ENCODE peak calls at places on chromosomes 5 and 9, in ten cellular contexts. One of them, this sample, is unnamed.

GRCh38 chr5:118918232-118918631 is 70.1 kb downstream of the DTWD2 start:
- DNase-seq in ELF-1: no peak
- DNase-seq in H9: no peak
- DNase-seq in progenitor cell of endocrine pancreas: no peak
- DNase-seq in omental fat pad: no peak
- DNase-seq in RCC 7860: no peak
- DNase-seq in GM20000: no peak
- DNase-seq in NCI-H1105 treated with DMSO at 0.1 percent for 48 hours: no peak
- DNase-seq in nephron progenitor cell: no peak
- DNase-seq in posterior cingulate gyrus: no peak
- DNase-seq in this sample: no peak

GRCh38 chr5:160262665-160263064 is 33.4 kb downstream of the FABP6 start:
- DNase-seq in ELF-1: no peak
- DNase-seq in H9: no peak
- DNase-seq in progenitor cell of endocrine pancreas: no peak
- DNase-seq in omental fat pad: no peak
- DNase-seq in RCC 7860: no peak
- DNase-seq in GM20000: no peak
- DNase-seq in NCI-H1105 treated with DMSO at 0.1 percent for 48 hours: no peak
- DNase-seq in nephron progenitor cell: peak
- DNase-seq in posterior cingulate gyrus: no peak
- DNase-seq in this sample: no peak

GRCh38 chr5:73495772-73496346 is 2.4 kb upstream of the BTF3 start:
- DNase-seq in ELF-1: no peak
- DNase-seq in H9: no peak
- DNase-seq in progenitor cell of endocrine pancreas: no peak
- DNase-seq in omental fat pad: no peak
- DNase-seq in RCC 7860: no peak
- DNase-seq in GM20000: no peak
- DNase-seq in NCI-H1105 treated with DMSO at 0.1 percent for 48 hours: no peak
- DNase-seq in nephron progenitor cell: no peak
- DNase-seq in posterior cingulate gyrus: no peak
- DNase-seq in this sample: no peak

GRCh38 chr9:91727316-91727861 is 222.6 kb downstream of the ROR2 start:
- DNase-seq in ELF-1: peak
- DNase-seq in H9: peak
- DNase-seq in progenitor cell of endocrine pancreas: peak
- DNase-seq in omental fat pad: no peak
- DNase-seq in RCC 7860: peak
- DNase-seq in GM20000: peak
- DNase-seq in NCI-H1105 treated with DMSO at 0.1 percent for 48 hours: peak
- DNase-seq in nephron progenitor cell: peak
- DNase-seq in posterior cingulate gyrus: no peak
- DNase-seq in this sample: peak

GRCh38 chr5:173714551-173715428 is 98.3 kb upstream of the BOD1 start:
- DNase-seq in ELF-1: no peak
- DNase-seq in H9: no peak
- DNase-seq in progenitor cell of endocrine pancreas: no peak
- DNase-seq in omental fat pad: no peak
- DNase-seq in RCC 7860: peak
- DNase-seq in GM20000: no peak
- DNase-seq in NCI-H1105 treated with DMSO at 0.1 percent for 48 hours: no peak
- DNase-seq in nephron progenitor cell: no peak
- DNase-seq in posterior cingulate gyrus: no peak
- DNase-seq in this sample: no peak

GRCh38 chr9:114176601-114177295 is 21.4 kb downstream of the COL27A1 start:
- DNase-seq in ELF-1: peak
- DNase-seq in H9: no peak
- DNase-seq in progenitor cell of endocrine pancreas: no peak
- DNase-seq in omental fat pad: no peak
- DNase-seq in RCC 7860: no peak
- DNase-seq in GM20000: no peak
- DNase-seq in NCI-H1105 treated with DMSO at 0.1 percent for 48 hours: no peak
- DNase-seq in nephron progenitor cell: no peak
- DNase-seq in posterior cingulate gyrus: no peak
- DNase-seq in this sample: no peak

GRCh38 chr5:172904643-172905345 is 54.4 kb upstream of the RPL26L1 start:
- DNase-seq in ELF-1: peak
- DNase-seq in H9: peak
- DNase-seq in progenitor cell of endocrine pancreas: peak
- DNase-seq in omental fat pad: no peak
- DNase-seq in RCC 7860: peak
- DNase-seq in GM20000: no peak
- DNase-seq in NCI-H1105 treated with DMSO at 0.1 percent for 48 hours: no peak
- DNase-seq in nephron progenitor cell: no peak
- DNase-seq in posterior cingulate gyrus: no peak
- DNase-seq in this sample: peak

GRCh38 chr9:14433841-14434511 is 120.0 kb upstream of the NFIB start:
- DNase-seq in ELF-1: no peak
- DNase-seq in H9: no peak
- DNase-seq in progenitor cell of endocrine pancreas: no peak
- DNase-seq in omental fat pad: no peak
- DNase-seq in RCC 7860: peak
- DNase-seq in GM20000: no peak
- DNase-seq in NCI-H1105 treated with DMSO at 0.1 percent for 48 hours: peak
- DNase-seq in nephron progenitor cell: no peak
- DNase-seq in posterior cingulate gyrus: peak
- DNase-seq in this sample: no peak

GRCh38 chr9:3963266-3964019 is 336.4 kb downstream of the GLIS3 start:
- DNase-seq in ELF-1: no peak
- DNase-seq in H9: no peak
- DNase-seq in progenitor cell of endocrine pancreas: no peak
- DNase-seq in omental fat pad: peak
- DNase-seq in RCC 7860: peak
- DNase-seq in GM20000: no peak
- DNase-seq in NCI-H1105 treated with DMSO at 0.1 percent for 48 hours: no peak
- DNase-seq in nephron progenitor cell: no peak
- DNase-seq in posterior cingulate gyrus: no peak
- DNase-seq in this sample: no peak

GRCh38 chr9:96360976-96361375 is 22.5 kb downstream of the SLC35D2 start:
- DNase-seq in ELF-1: no peak
- DNase-seq in H9: no peak
- DNase-seq in progenitor cell of endocrine pancreas: no peak
- DNase-seq in omental fat pad: no peak
- DNase-seq in RCC 7860: no peak
- DNase-seq in GM20000: no peak
- DNase-seq in NCI-H1105 treated with DMSO at 0.1 percent for 48 hours: no peak
- DNase-seq in nephron progenitor cell: no peak
- DNase-seq in posterior cingulate gyrus: no peak
- DNase-seq in this sample: no peak

GRCh38 chr5:113487411-113487778 is 858 bp downstream of the MCC start:
- DNase-seq in ELF-1: peak
- DNase-seq in H9: peak
- DNase-seq in progenitor cell of endocrine pancreas: peak
- DNase-seq in omental fat pad: no peak
- DNase-seq in RCC 7860: no peak
- DNase-seq in GM20000: no peak
- DNase-seq in NCI-H1105 treated with DMSO at 0.1 percent for 48 hours: no peak
- DNase-seq in nephron progenitor cell: peak
- DNase-seq in posterior cingulate gyrus: no peak
- DNase-seq in this sample: no peak

GRCh38 chr9:655875-656274 is 185.6 kb upstream of the DMRT1 start:
- DNase-seq in ELF-1: peak
- DNase-seq in H9: no peak
- DNase-seq in progenitor cell of endocrine pancreas: no peak
- DNase-seq in omental fat pad: no peak
- DNase-seq in RCC 7860: no peak
- DNase-seq in GM20000: no peak
- DNase-seq in NCI-H1105 treated with DMSO at 0.1 percent for 48 hours: no peak
- DNase-seq in nephron progenitor cell: no peak
- DNase-seq in posterior cingulate gyrus: no peak
- DNase-seq in this sample: peak

GRCh38 chr5:150502106-150502505 is 5.8 kb upstream of the NDST1 start:
- DNase-seq in ELF-1: no peak
- DNase-seq in H9: no peak
- DNase-seq in progenitor cell of endocrine pancreas: no peak
- DNase-seq in omental fat pad: no peak
- DNase-seq in RCC 7860: peak
- DNase-seq in GM20000: no peak
- DNase-seq in NCI-H1105 treated with DMSO at 0.1 percent for 48 hours: no peak
- DNase-seq in nephron progenitor cell: no peak
- DNase-seq in posterior cingulate gyrus: no peak
- DNase-seq in this sample: no peak

GRCh38 chr5:39934830-39935229 is 510.1 kb upstream of the DAB2 start:
- DNase-seq in ELF-1: no peak
- DNase-seq in H9: no peak
- DNase-seq in progenitor cell of endocrine pancreas: no peak
- DNase-seq in omental fat pad: no peak
- DNase-seq in RCC 7860: no peak
- DNase-seq in GM20000: no peak
- DNase-seq in NCI-H1105 treated with DMSO at 0.1 percent for 48 hours: no peak
- DNase-seq in nephron progenitor cell: no peak
- DNase-seq in posterior cingulate gyrus: no peak
- DNase-seq in this sample: no peak

GRCh38 chr5:117455236-117456233 is 880.9 kb upstream of the SEMA6A start:
- DNase-seq in ELF-1: peak
- DNase-seq in H9: peak
- DNase-seq in progenitor cell of endocrine pancreas: peak
- DNase-seq in omental fat pad: no peak
- DNase-seq in RCC 7860: no peak
- DNase-seq in GM20000: peak
- DNase-seq in NCI-H1105 treated with DMSO at 0.1 percent for 48 hours: no peak
- DNase-seq in nephron progenitor cell: no peak
- DNase-seq in posterior cingulate gyrus: no peak
- DNase-seq in this sample: peak

GRCh38 chr5:122262107-122262506 is 49.9 kb upstream of the SNCAIP start:
- DNase-seq in ELF-1: no peak
- DNase-seq in H9: no peak
- DNase-seq in progenitor cell of endocrine pancreas: no peak
- DNase-seq in omental fat pad: no peak
- DNase-seq in RCC 7860: no peak
- DNase-seq in GM20000: no peak
- DNase-seq in NCI-H1105 treated with DMSO at 0.1 percent for 48 hours: no peak
- DNase-seq in nephron progenitor cell: no peak
- DNase-seq in posterior cingulate gyrus: no peak
- DNase-seq in this sample: no peak

GRCh38 chr9:93317495-93318094 is 133.7 kb downstream of the WNK2 start:
- DNase-seq in ELF-1: no peak
- DNase-seq in H9: peak
- DNase-seq in progenitor cell of endocrine pancreas: no peak
- DNase-seq in omental fat pad: no peak
- DNase-seq in RCC 7860: no peak
- DNase-seq in GM20000: no peak
- DNase-seq in NCI-H1105 treated with DMSO at 0.1 percent for 48 hours: no peak
- DNase-seq in nephron progenitor cell: no peak
- DNase-seq in posterior cingulate gyrus: no peak
- DNase-seq in this sample: no peak

GRCh38 chr9:94779101-94779500 is 52.6 kb downstream of the AOPEP start:
- DNase-seq in ELF-1: no peak
- DNase-seq in H9: no peak
- DNase-seq in progenitor cell of endocrine pancreas: no peak
- DNase-seq in omental fat pad: no peak
- DNase-seq in RCC 7860: no peak
- DNase-seq in GM20000: no peak
- DNase-seq in NCI-H1105 treated with DMSO at 0.1 percent for 48 hours: peak
- DNase-seq in nephron progenitor cell: no peak
- DNase-seq in posterior cingulate gyrus: no peak
- DNase-seq in this sample: no peak

GRCh38 chr5:138831703-138832102 is 43.4 kb downstream of the LRRTM2 start:
- DNase-seq in ELF-1: no peak
- DNase-seq in H9: no peak
- DNase-seq in progenitor cell of endocrine pancreas: no peak
- DNase-seq in omental fat pad: no peak
- DNase-seq in RCC 7860: no peak
- DNase-seq in GM20000: no peak
- DNase-seq in NCI-H1105 treated with DMSO at 0.1 percent for 48 hours: no peak
- DNase-seq in nephron progenitor cell: no peak
- DNase-seq in posterior cingulate gyrus: no peak
- DNase-seq in this sample: no peak

GRCh38 chr5:116442095-116442534 is 132.5 kb downstream of the SEMA6A start:
- DNase-seq in ELF-1: peak
- DNase-seq in H9: peak
- DNase-seq in progenitor cell of endocrine pancreas: no peak
- DNase-seq in omental fat pad: no peak
- DNase-seq in RCC 7860: peak
- DNase-seq in GM20000: no peak
- DNase-seq in NCI-H1105 treated with DMSO at 0.1 percent for 48 hours: peak
- DNase-seq in nephron progenitor cell: no peak
- DNase-seq in posterior cingulate gyrus: no peak
- DNase-seq in this sample: peak

GRCh38 chr9:116361558-116361957 is 208.0 kb downstream of the PAPPA start:
- DNase-seq in ELF-1: no peak
- DNase-seq in H9: no peak
- DNase-seq in progenitor cell of endocrine pancreas: no peak
- DNase-seq in omental fat pad: no peak
- DNase-seq in RCC 7860: no peak
- DNase-seq in GM20000: no peak
- DNase-seq in NCI-H1105 treated with DMSO at 0.1 percent for 48 hours: no peak
- DNase-seq in nephron progenitor cell: no peak
- DNase-seq in posterior cingulate gyrus: no peak
- DNase-seq in this sample: no peak

GRCh38 chr9:135228983-135229625 is 141.6 kb downstream of the OLFM1 start:
- DNase-seq in ELF-1: no peak
- DNase-seq in H9: no peak
- DNase-seq in progenitor cell of endocrine pancreas: no peak
- DNase-seq in omental fat pad: no peak
- DNase-seq in RCC 7860: no peak
- DNase-seq in GM20000: no peak
- DNase-seq in NCI-H1105 treated with DMSO at 0.1 percent for 48 hours: no peak
- DNase-seq in nephron progenitor cell: no peak
- DNase-seq in posterior cingulate gyrus: no peak
- DNase-seq in this sample: peak

GRCh38 chr5:36570268-36570667 is 36.1 kb upstream of the SLC1A3 start:
- DNase-seq in ELF-1: no peak
- DNase-seq in H9: no peak
- DNase-seq in progenitor cell of endocrine pancreas: no peak
- DNase-seq in omental fat pad: no peak
- DNase-seq in RCC 7860: no peak
- DNase-seq in GM20000: no peak
- DNase-seq in NCI-H1105 treated with DMSO at 0.1 percent for 48 hours: no peak
- DNase-seq in nephron progenitor cell: no peak
- DNase-seq in posterior cingulate gyrus: no peak
- DNase-seq in this sample: no peak

GRCh38 chr5:110255194-110255593 is 471.3 kb downstream of the TMEM232 start:
- DNase-seq in ELF-1: no peak
- DNase-seq in H9: no peak
- DNase-seq in progenitor cell of endocrine pancreas: no peak
- DNase-seq in omental fat pad: no peak
- DNase-seq in RCC 7860: no peak
- DNase-seq in GM20000: no peak
- DNase-seq in NCI-H1105 treated with DMSO at 0.1 percent for 48 hours: no peak
- DNase-seq in nephron progenitor cell: no peak
- DNase-seq in posterior cingulate gyrus: no peak
- DNase-seq in this sample: peak

GRCh38 chr9:97900738-97901565 is 21.3 kb downstream of the TRMO start:
- DNase-seq in ELF-1: peak
- DNase-seq in H9: no peak
- DNase-seq in progenitor cell of endocrine pancreas: no peak
- DNase-seq in omental fat pad: no peak
- DNase-seq in RCC 7860: peak
- DNase-seq in GM20000: peak
- DNase-seq in NCI-H1105 treated with DMSO at 0.1 percent for 48 hours: peak
- DNase-seq in nephron progenitor cell: peak
- DNase-seq in posterior cingulate gyrus: no peak
- DNase-seq in this sample: peak

GRCh38 chr5:37841223-37841622 is 1.4 kb upstream of the GDNF start:
- DNase-seq in ELF-1: no peak
- DNase-seq in H9: no peak
- DNase-seq in progenitor cell of endocrine pancreas: no peak
- DNase-seq in omental fat pad: no peak
- DNase-seq in RCC 7860: no peak
- DNase-seq in GM20000: no peak
- DNase-seq in NCI-H1105 treated with DMSO at 0.1 percent for 48 hours: no peak
- DNase-seq in nephron progenitor cell: no peak
- DNase-seq in posterior cingulate gyrus: no peak
- DNase-seq in this sample: no peak

GRCh38 chr5:126754609-126755008 is 22.3 kb upstream of the LMNB1 start:
- DNase-seq in ELF-1: no peak
- DNase-seq in H9: no peak
- DNase-seq in progenitor cell of endocrine pancreas: no peak
- DNase-seq in omental fat pad: no peak
- DNase-seq in RCC 7860: no peak
- DNase-seq in GM20000: no peak
- DNase-seq in NCI-H1105 treated with DMSO at 0.1 percent for 48 hours: no peak
- DNase-seq in nephron progenitor cell: no peak
- DNase-seq in posterior cingulate gyrus: no peak
- DNase-seq in this sample: no peak

GRCh38 chr5:141914154-141914743 is 9.4 kb upstream of the DELE1 start:
- DNase-seq in ELF-1: peak
- DNase-seq in H9: peak
- DNase-seq in progenitor cell of endocrine pancreas: peak
- DNase-seq in omental fat pad: no peak
- DNase-seq in RCC 7860: no peak
- DNase-seq in GM20000: peak
- DNase-seq in NCI-H1105 treated with DMSO at 0.1 percent for 48 hours: no peak
- DNase-seq in nephron progenitor cell: peak
- DNase-seq in posterior cingulate gyrus: peak
- DNase-seq in this sample: peak